ENCODE peak calls at places on chromosomes 12 and 14, in five cellular contexts. U is AML-193; F is IMR-90; S is stimulated activated CD4-positive, alpha-beta T cell treated with anti-CD3 and anti-CD28 coated beads, Interleukin-1b, Interleukin-23, amount 100 ng/mL, for 48 hours; O is activated CD4-positive, CD25-positive, alpha-beta regulatory T cell. G is an unnamed sample.

GRCh38 chr14:32217301-32217700 is 14.2 kb upstream of the RNU6-8 start:
- DNase-seq in S (no peak), F (no peak), U (no peak), O (no peak), G (no peak)

GRCh38 chr14:91154851-91155625 is 41.2 kb downstream of the DGLUCY start:
- DNase-seq in U (no peak), S (no peak), O (no peak), F (peak; percentile 72), G (no peak)

GRCh38 chr12:109715310-109716091 is 1.9 kb downstream of the FAM222A start:
- DNase-seq in S (no peak), F (no peak), O (no peak), U (no peak), G (no peak)

GRCh38 chr12:48973531-48973930 is 2.0 kb upstream of the WNT10B start:
- DNase-seq in O (no peak), S (no peak), F (no peak), U (no peak), G (no peak)

GRCh38 chr12:46391630-46392029 is 19.1 kb upstream of the SLC38A2 start:
- DNase-seq in U (no peak), F (no peak), S (no peak), O (no peak), G (no peak)

GRCh38 chr12:51814311-51815088 is 34.0 kb downstream of the FIGNL2 start:
- DNase-seq in O (peak; percentile 44), F (peak; percentile 66), U (peak; percentile 64), S (peak; percentile 55), G (peak; percentile 61)

GRCh38 chr12:7302536-7303113 is 1.2 kb upstream of the ACSM4 start:
- DNase-seq in O (no peak), F (no peak), S (no peak), U (no peak), G (no peak)

GRCh38 chr14:52949711-52950409 is 990 bp downstream of the FERMT2 start:
- DNase-seq in S (no peak), U (no peak), F (peak; percentile 46), O (no peak), G (no peak)

GRCh38 chr14:72254202-72254939 is 322.1 kb downstream of the RGS6 start:
- DNase-seq in F (no peak), U (no peak), S (no peak), O (no peak), G (no peak)

GRCh38 chr14:103161054-103161397 is 37.8 kb downstream of the TNFAIP2 start:
- DNase-seq in O (no peak), F (no peak), U (no peak), S (no peak), G (no peak)

GRCh38 chr12:47722136-47722834 is 3.0 kb downstream of the ENDOU start:
- DNase-seq in O (no peak), S (no peak), F (no peak), U (no peak), G (no peak)

GRCh38 chr14:20782280-20782890 is 1.3 kb downstream of the RNASE6 start:
- DNase-seq in O (no peak), S (no peak), U (peak; percentile 57), F (no peak), G (no peak)

GRCh38 chr12:93134893-93135285 is 205.8 kb upstream of the EEA1 start:
- DNase-seq in U (peak; percentile 11), F (no peak), O (no peak), S (no peak), G (no peak)

GRCh38 chr12:30643366-30643765 is 52.3 kb downstream of the IPO8 start:
- DNase-seq in U (no peak), S (no peak), F (peak; percentile 21), O (no peak), G (no peak)

GRCh38 chr14:36052681-36053080 is 123.8 kb downstream of the PTCSC3 start:
- DNase-seq in O (no peak), U (no peak), S (no peak), F (no peak), G (no peak)

GRCh38 chr12:101475751-101476305 is 692 bp downstream of the SPIC start:
- DNase-seq in F (no peak), U (no peak), O (no peak), S (no peak), G (no peak)

GRCh38 chr12:42958271-42958674 is 368.7 kb upstream of the PRICKLE1 start:
- DNase-seq in S (no peak), O (no peak), U (no peak), F (peak; percentile 26), G (no peak)

GRCh38 chr14:32711103-32711680 is 227.5 kb upstream of the NPAS3 start:
- DNase-seq in O (no peak), S (no peak), F (peak; percentile 14), U (peak; percentile 26), G (peak; percentile 36)

GRCh38 chr12:57149309-57149900 is 2.0 kb upstream of the LRP1-AS start:
- DNase-seq in O (no peak), F (peak; percentile 61), S (no peak), U (no peak), G (no peak)

GRCh38 chr12:76375939-76376338 is 27.7 kb upstream of the BBS10 start:
- DNase-seq in F (peak; percentile 2), S (no peak), O (no peak), U (no peak), G (no peak)

GRCh38 chr14:28780843-28781503 is 14.4 kb downstream of the FOXG1 start:
- DNase-seq in U (no peak), F (no peak), O (no peak), S (no peak), G (no peak)

GRCh38 chr14:24674204-24674970 is 40.4 kb upstream of the GZMB start:
- DNase-seq in U (no peak), S (peak; percentile 61), O (no peak), F (no peak), G (no peak)

GRCh38 chr12:1731019-1731687 is 40.3 kb downstream of the ADIPOR2 start:
- DNase-seq in S (no peak), U (no peak), O (no peak), F (no peak), G (no peak)

GRCh38 chr14:23865502-23865901 is 88.1 kb upstream of the DHRS4 start:
- DNase-seq in S (no peak), F (no peak), O (no peak), U (no peak), G (no peak)

GRCh38 chr14:100193417-100194357 is 34.2 kb upstream of the DEGS2 start:
- DNase-seq in U (no peak), O (no peak), F (no peak), S (peak; percentile 17), G (no peak)

GRCh38 chr12:109625749-109626377 is 52.3 kb downstream of the MVK start:
- DNase-seq in F (no peak), S (no peak), U (no peak), O (no peak), G (no peak)

GRCh38 chr12:52797529-52797894 is 1.6 kb upstream of the KRT3 start:
- DNase-seq in O (no peak), S (no peak), F (no peak), U (no peak), G (no peak)

GRCh38 chr14:76603713-76604112 is 157.6 kb upstream of the VASH1 start:
- DNase-seq in O (no peak), F (no peak), U (no peak), S (no peak), G (no peak)

GRCh38 chr14:53032838-53033390 is 82.1 kb upstream of the FERMT2 start:
- DNase-seq in U (no peak), S (no peak), O (no peak), F (peak; percentile 8), G (no peak)

GRCh38 chr12:75208851-75209781 is 523 bp downstream of the KCNC2 start:
- DNase-seq in O (no peak), S (peak; percentile 9), F (peak; percentile 18), U (no peak), G (no peak)

GRCh38 chr12:53048780-53049401 is 974 bp upstream of the TNS2 start:
- DNase-seq in S (no peak), U (no peak), O (no peak), F (peak; percentile 62), G (peak; percentile 66)

GRCh38 chr12:119700078-119700477 is 32.1 kb downstream of the PRKAB1 start:
- DNase-seq in U (no peak), O (no peak), F (no peak), S (no peak), G (no peak)

GRCh38 chr12:54173066-54173726 is 15.6 kb downstream of the SMUG1 start:
- DNase-seq in S (no peak), U (no peak), O (no peak), F (no peak), G (no peak)

GRCh38 chr14:55430024-55430690 is 10.3 kb downstream of the TBPL2 start:
- DNase-seq in F (peak; percentile 86), U (peak; percentile 63), S (no peak), O (peak; percentile 10), G (no peak)

GRCh38 chr12:95402096-95402495 is 71.9 kb upstream of the METAP2 start:
- DNase-seq in S (no peak), F (no peak), O (no peak), U (no peak), G (no peak)

GRCh38 chr12:62655524-62656160 is 189.0 kb downstream of the MON2 start:
- DNase-seq in O (no peak), F (no peak), U (no peak), S (no peak), G (no peak)

GRCh38 chr14:20757963-20758362 is 10.2 kb upstream of the EDDM3B start:
- DNase-seq in F (no peak), S (peak; percentile 11), O (no peak), U (peak; percentile 44), G (no peak)

GRCh38 chr14:105102893-105103292 is 37.7 kb upstream of the GPR132 start:
- DNase-seq in S (no peak), F (no peak), O (no peak), U (no peak), G (no peak)